ENCODE peak calls at places on chromosomes 6 and 20, in five cellular contexts. O, U, C, P and B are unnamed samples.

GRCh38 chr20:44959082-44959895 is 908 bp downstream of the TOMM34 start:
- DNase-seq in O (no peak), U (peak), C (peak), P (peak), B (peak)

GRCh38 chr20:24866008-24866407 is 83.1 kb upstream of the CST7 start:
- DNase-seq in O (no peak), U (no peak), C (no peak), P (no peak), B (no peak)

GRCh38 chr6:12381587-12381986 is 91.4 kb downstream of the EDN1 start:
- DNase-seq in O (no peak), U (no peak), C (peak), P (no peak), B (peak)

GRCh38 chr6:129749749-129750120 is 39.8 kb upstream of the ARHGAP18 start:
- DNase-seq in O (no peak), U (no peak), C (peak), P (no peak), B (peak)

GRCh38 chr6:149701699-149702098 is 16.2 kb downstream of the LATS1 start:
- DNase-seq in O (no peak), U (no peak), C (peak), P (no peak), B (peak)

GRCh38 chr6:18302561-18303439 is 38.5 kb upstream of the DEK start:
- DNase-seq in O (no peak), U (no peak), C (no peak), P (no peak), B (no peak)

GRCh38 chr6:63635165-63635562 is 438 bp upstream of the PHF3 start:
- DNase-seq in O (no peak), U (no peak), C (peak), P (no peak), B (no peak)

GRCh38 chr6:169140986-169141495 is 112.6 kb downstream of the THBS2 start:
- DNase-seq in O (no peak), U (no peak), C (no peak), P (no peak), B (no peak)

GRCh38 chr20:33731693-33732165 is at the start of gene ZNF341:
- DNase-seq in O (peak), U (peak), C (no peak), P (peak), B (peak)

GRCh38 chr6:117906905-117907599 is at the start of gene SLC35F1:
- DNase-seq in O (peak), U (peak), C (peak), P (peak), B (peak)

GRCh38 chr6:4932506-4932903 is 71.3 kb downstream of the RPP40 start:
- DNase-seq in O (no peak), U (no peak), C (no peak), P (no peak), B (no peak)
- H3K27ac ChIP-seq in O (no peak), U (no peak), C (no peak), P (no peak), B (no peak)

GRCh38 chr6:44266347-44266746 is 996 bp upstream of the NFKBIE start:
- DNase-seq in O (no peak), U (no peak), C (no peak), P (no peak), B (no peak)
- H3K27ac ChIP-seq in O (no peak), U (no peak), C (no peak), P (no peak), B (no peak)

DNA sequence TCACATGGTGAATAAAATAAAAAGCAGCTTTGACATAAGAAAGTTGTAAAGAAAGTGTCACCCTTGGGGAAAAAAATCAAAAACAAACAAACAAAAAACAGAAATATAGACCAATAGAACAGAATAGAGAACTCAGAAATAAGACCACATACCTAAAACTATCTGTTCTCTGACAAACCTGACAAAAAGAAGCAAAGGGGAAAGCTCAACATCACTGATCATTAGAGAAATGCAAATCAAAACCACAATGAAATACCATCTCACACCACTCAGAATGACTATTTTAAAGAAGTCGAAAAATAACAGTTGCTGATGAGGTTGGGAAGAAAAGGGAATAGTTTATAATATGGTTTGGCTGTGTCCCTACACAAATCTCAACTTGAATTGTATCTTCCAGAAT is 159.1 kb downstream of the TINAG start:
- DNase-seq in O (no peak), U (no peak), C (peak), P (no peak), B (no peak)
- H3K27ac ChIP-seq in O (no peak), U (no peak), C (no peak), P (no peak), B (no peak)

GRCh38 chr6:159943965-159944598 is 24.8 kb upstream of the IGF2R start:
- DNase-seq in O (no peak), U (no peak), C (no peak), P (no peak), B (no peak)
- H3K27ac ChIP-seq in O (no peak), U (no peak), C (no peak), P (no peak), B (no peak)

GRCh38 chr20:61184194-61184593 is 67.9 kb upstream of the CDH4 start:
- DNase-seq in O (no peak), U (no peak), C (peak), P (no peak), B (no peak)

GRCh38 chr20:61185841-61186601 is 66.0 kb upstream of the CDH4 start:
- DNase-seq in O (no peak), U (no peak), C (peak), P (peak), B (peak)

GRCh38 chr20:61185181-61185580 is 66.9 kb upstream of the CDH4 start:
- DNase-seq in O (no peak), U (no peak), C (no peak), P (no peak), B (no peak)

GRCh38 chr20:61189534-61189933 is 62.5 kb upstream of the CDH4 start:
- DNase-seq in O (no peak), U (no peak), C (no peak), P (no peak), B (no peak)

GRCh38 chr20:61186771-61187170 is 65.3 kb upstream of the CDH4 start:
- DNase-seq in O (no peak), U (no peak), C (peak), P (no peak), B (peak)
- H3K27ac ChIP-seq in O (no peak), U (no peak), C (peak), P (no peak), B (peak)

DNA sequence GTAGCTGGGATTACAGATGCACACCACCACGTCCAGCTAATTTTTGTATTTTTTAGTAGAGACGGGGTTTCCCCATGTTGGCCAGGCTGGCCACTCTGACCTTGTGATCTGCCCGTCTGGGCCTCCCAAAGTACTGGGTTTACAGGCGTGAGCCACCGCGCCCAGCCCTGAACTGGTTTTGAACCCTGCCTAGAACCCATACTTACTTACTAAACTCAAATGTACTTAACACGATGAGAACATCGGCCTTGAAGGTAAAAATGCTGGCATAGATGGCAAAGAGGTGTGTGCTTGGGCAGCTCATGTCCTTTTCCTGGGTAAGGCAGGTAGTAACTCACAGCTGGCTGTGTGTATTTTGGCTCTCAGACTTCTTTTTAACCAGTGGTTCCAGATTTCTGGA is 3.2 kb upstream of the ARMC12 start:
- DNase-seq in O (no peak), U (no peak), C (no peak), P (no peak), B (no peak)
- H3K27ac ChIP-seq in O (peak), U (peak), C (no peak), P (no peak), B (no peak)

GRCh38 chr20:17807670-17808069 is 107.9 kb downstream of the BANF2 start:
- DNase-seq in O (no peak), U (no peak), C (no peak), P (no peak), B (peak)
- H3K27ac ChIP-seq in O (peak), U (no peak), C (no peak), P (no peak), B (peak)